ENCODE peak calls at places on chromosomes 16 and 17, in six cellular contexts. One of them, this sample, is unnamed.

GRCh38 chr16:1947369-1947670 is 4.3 kb upstream of the MSRB1 start:
- DNase-seq in CD8-positive, alpha-beta T cell: no peak
- DNase-seq in adrenal gland: no peak
- DNase-seq in fibroblast of lung: no peak
- DNase-seq in uterus: no peak
- DNase-seq in left ventricle myocardium inferior: no peak
- DNase-seq in this sample: no peak

GRCh38 chr17:36674278-36674650 is 72.9 kb downstream of the MRM1 start:
- DNase-seq in CD8-positive, alpha-beta T cell: no peak
- DNase-seq in adrenal gland: no peak
- DNase-seq in fibroblast of lung: no peak
- DNase-seq in uterus: no peak
- DNase-seq in left ventricle myocardium inferior: no peak
- DNase-seq in this sample: no peak

GRCh38 chr17:77889135-77889505 is 69.4 kb upstream of the TNRC6C start:
- DNase-seq in CD8-positive, alpha-beta T cell: no peak
- DNase-seq in adrenal gland: no peak
- DNase-seq in fibroblast of lung: no peak
- DNase-seq in uterus: no peak
- DNase-seq in left ventricle myocardium inferior: no peak
- DNase-seq in this sample: no peak

GRCh38 chr16:75433732-75434413 is 570 bp upstream of the CFDP1 start:
- DNase-seq in CD8-positive, alpha-beta T cell: no peak
- DNase-seq in adrenal gland: peak; percentile 78
- DNase-seq in fibroblast of lung: peak; percentile 95
- DNase-seq in uterus: peak; percentile 69
- DNase-seq in left ventricle myocardium inferior: no peak
- DNase-seq in this sample: peak; percentile 70

GRCh38 chr16:84362410-84362809 is 5.9 kb upstream of the ATP2C2 start:
- DNase-seq in CD8-positive, alpha-beta T cell: no peak
- DNase-seq in adrenal gland: no peak
- DNase-seq in fibroblast of lung: no peak
- DNase-seq in uterus: no peak
- DNase-seq in left ventricle myocardium inferior: no peak
- DNase-seq in this sample: no peak

GRCh38 chr16:82649766-82650165 is 23.0 kb downstream of the CDH13 start:
- DNase-seq in CD8-positive, alpha-beta T cell: no peak
- DNase-seq in adrenal gland: no peak
- DNase-seq in fibroblast of lung: no peak
- DNase-seq in uterus: no peak
- DNase-seq in left ventricle myocardium inferior: no peak
- DNase-seq in this sample: no peak

GRCh38 chr16:87463722-87464690 is 28.8 kb downstream of the ZCCHC14 start:
- DNase-seq in CD8-positive, alpha-beta T cell: no peak
- DNase-seq in adrenal gland: no peak
- DNase-seq in fibroblast of lung: peak; percentile 79
- DNase-seq in uterus: no peak
- DNase-seq in left ventricle myocardium inferior: no peak
- DNase-seq in this sample: no peak

GRCh38 chr17:27322026-27322425 is 28.1 kb downstream of the WSB1 start:
- DNase-seq in CD8-positive, alpha-beta T cell: no peak
- DNase-seq in adrenal gland: peak; percentile 13
- DNase-seq in fibroblast of lung: no peak
- DNase-seq in uterus: no peak
- DNase-seq in left ventricle myocardium inferior: no peak
- DNase-seq in this sample: no peak

GRCh38 chr17:63587770-63588169 is 12.9 kb upstream of the TACO1 start:
- DNase-seq in CD8-positive, alpha-beta T cell: no peak
- DNase-seq in adrenal gland: no peak
- DNase-seq in fibroblast of lung: no peak
- DNase-seq in uterus: no peak
- DNase-seq in left ventricle myocardium inferior: no peak
- DNase-seq in this sample: no peak

GRCh38 chr16:56589141-56590039 is at the start of gene MT3:
- DNase-seq in CD8-positive, alpha-beta T cell: no peak
- DNase-seq in adrenal gland: peak; percentile 58
- DNase-seq in fibroblast of lung: peak; percentile 17
- DNase-seq in uterus: no peak
- DNase-seq in left ventricle myocardium inferior: no peak
- DNase-seq in this sample: no peak
- H3K27me3 ChIP-seq in CD8-positive, alpha-beta T cell: no peaks in the 10 kb centered on the region
- H3K27me3 ChIP-seq in adrenal gland: no peaks in the 10 kb centered on the region
- H3K27me3 ChIP-seq in fibroblast of lung: peaks cover 23% of the 10 kb centered on the region
- H3K27me3 ChIP-seq in uterus: no peaks in the 10 kb centered on the region
- H3K27me3 ChIP-seq in left ventricle myocardium inferior: peaks cover 64% of the 10 kb centered on the region
- H3K27me3 ChIP-seq in this sample: peaks cover 34% of the 10 kb centered on the region

GRCh38 chr17:33500141-33500540 is 207.0 kb upstream of the ASIC2 start:
- DNase-seq in CD8-positive, alpha-beta T cell: no peak
- DNase-seq in adrenal gland: peak; percentile 28
- DNase-seq in fibroblast of lung: no peak
- DNase-seq in uterus: no peak
- DNase-seq in left ventricle myocardium inferior: no peak
- DNase-seq in this sample: no peak

GRCh38 chr17:33501185-33501584 is 208.1 kb upstream of the ASIC2 start:
- DNase-seq in CD8-positive, alpha-beta T cell: no peak
- DNase-seq in adrenal gland: no peak
- DNase-seq in fibroblast of lung: no peak
- DNase-seq in uterus: no peak
- DNase-seq in left ventricle myocardium inferior: no peak
- DNase-seq in this sample: no peak

GRCh38 chr17:33508215-33508614 is 215.1 kb upstream of the ASIC2 start:
- DNase-seq in CD8-positive, alpha-beta T cell: no peak
- DNase-seq in adrenal gland: no peak
- DNase-seq in fibroblast of lung: no peak
- DNase-seq in uterus: no peak
- DNase-seq in left ventricle myocardium inferior: no peak
- DNase-seq in this sample: no peak

GRCh38 chr17:33506889-33507650 is 214.0 kb upstream of the ASIC2 start:
- DNase-seq in CD8-positive, alpha-beta T cell: no peak
- DNase-seq in adrenal gland: peak; percentile 25
- DNase-seq in fibroblast of lung: no peak
- DNase-seq in uterus: peak; percentile 33
- DNase-seq in left ventricle myocardium inferior: no peak
- DNase-seq in this sample: no peak

DNA sequence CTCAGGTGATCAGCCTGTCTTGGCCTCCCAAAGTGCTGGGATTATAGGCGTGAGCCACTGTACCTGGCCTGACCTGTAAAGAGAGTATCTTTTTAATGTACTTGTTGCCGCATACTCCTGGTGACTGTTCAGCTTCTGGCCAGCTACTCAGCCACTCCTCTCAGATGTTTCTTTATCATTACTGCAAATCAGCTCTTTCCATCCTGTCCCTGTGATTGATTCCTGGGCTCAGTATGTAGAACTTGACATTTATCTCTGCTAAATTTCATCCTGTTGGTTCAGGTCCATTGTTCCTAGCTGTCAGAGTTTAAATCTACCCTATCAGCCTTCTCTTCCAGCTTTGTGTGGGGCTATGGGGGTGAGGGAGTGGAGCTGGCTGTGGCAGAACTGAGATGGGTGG is 211.5 kb upstream of the ASIC2 start:
- DNase-seq in CD8-positive, alpha-beta T cell: no peak
- DNase-seq in adrenal gland: no peak
- DNase-seq in fibroblast of lung: no peak
- DNase-seq in uterus: no peak
- DNase-seq in left ventricle myocardium inferior: no peak
- DNase-seq in this sample: no peak
- H3K27me3 ChIP-seq in CD8-positive, alpha-beta T cell: no peaks in the 10 kb centered on the region
- H3K27me3 ChIP-seq in adrenal gland: no peaks in the 10 kb centered on the region
- H3K27me3 ChIP-seq in fibroblast of lung: no peaks in the 10 kb centered on the region
- H3K27me3 ChIP-seq in uterus: no peaks in the 10 kb centered on the region
- H3K27me3 ChIP-seq in left ventricle myocardium inferior: peaks cover 34% of the 10 kb centered on the region
- H3K27me3 ChIP-seq in this sample: no peaks in the 10 kb centered on the region

DNA sequence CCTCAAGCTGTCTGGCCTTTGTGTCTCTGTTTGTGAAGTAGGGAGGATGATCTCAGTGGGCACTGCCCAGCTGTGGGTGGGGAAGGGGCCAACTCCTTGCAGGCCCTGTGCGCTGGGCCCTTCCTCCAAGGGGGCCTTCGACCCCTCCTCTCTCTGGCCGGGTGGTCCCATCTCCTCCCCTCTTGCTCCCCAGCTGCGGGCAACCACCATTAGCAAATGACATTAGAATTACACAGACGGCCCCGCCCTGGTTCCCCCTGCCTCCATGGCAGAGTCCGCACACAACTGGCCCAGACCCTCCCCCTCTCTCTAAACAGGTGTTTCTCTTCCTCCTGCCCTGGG is 2.5 kb upstream of the SLC6A4 start:
- DNase-seq in CD8-positive, alpha-beta T cell: no peak
- DNase-seq in adrenal gland: no peak
- DNase-seq in fibroblast of lung: no peak
- DNase-seq in uterus: no peak
- DNase-seq in left ventricle myocardium inferior: no peak
- DNase-seq in this sample: no peak
- H3K27me3 ChIP-seq in CD8-positive, alpha-beta T cell: peaks cover 8% of the 10 kb centered on the region
- H3K27me3 ChIP-seq in adrenal gland: peaks cover 20% of the 10 kb centered on the region
- H3K27me3 ChIP-seq in fibroblast of lung: peaks cover 39% of the 10 kb centered on the region
- H3K27me3 ChIP-seq in uterus: peaks cover 4% of the 10 kb centered on the region
- H3K27me3 ChIP-seq in left ventricle myocardium inferior: peaks cover 80% of the 10 kb centered on the region
- H3K27me3 ChIP-seq in this sample: peaks cover 28% of the 10 kb centered on the region

DNA sequence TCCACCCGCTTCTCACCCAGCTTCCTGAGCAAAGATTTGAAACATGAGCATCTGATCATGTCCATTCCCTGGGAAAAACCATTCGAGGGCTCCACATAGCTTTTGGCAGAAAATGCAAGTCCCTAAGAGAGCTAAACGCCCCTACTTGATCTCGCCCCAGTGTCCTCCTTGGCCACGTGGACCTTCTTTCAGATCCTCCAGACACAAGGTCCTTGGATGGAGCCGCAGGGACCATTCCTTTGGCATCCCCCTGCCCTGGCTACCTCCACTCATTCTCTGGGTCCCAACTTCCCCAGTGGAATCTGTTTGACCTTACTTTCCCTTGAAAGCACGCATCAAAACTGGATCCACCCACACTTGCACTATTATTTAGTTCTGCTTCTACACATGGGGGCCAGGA is 146.5 kb downstream of the SDK2 start:
- DNase-seq in CD8-positive, alpha-beta T cell: no peak
- DNase-seq in adrenal gland: no peak
- DNase-seq in fibroblast of lung: no peak
- DNase-seq in uterus: no peak
- DNase-seq in left ventricle myocardium inferior: no peak
- DNase-seq in this sample: no peak
- H3K27me3 ChIP-seq in CD8-positive, alpha-beta T cell: no peaks in the 10 kb centered on the region
- H3K27me3 ChIP-seq in adrenal gland: no peaks in the 10 kb centered on the region
- H3K27me3 ChIP-seq in fibroblast of lung: no peaks in the 10 kb centered on the region
- H3K27me3 ChIP-seq in uterus: no peaks in the 10 kb centered on the region
- H3K27me3 ChIP-seq in left ventricle myocardium inferior: peaks cover 53% of the 10 kb centered on the region
- H3K27me3 ChIP-seq in this sample: no peaks in the 10 kb centered on the region

GRCh38 chr17:31488264-31488981 is 96.9 kb downstream of the RAB11FIP4 start:
- DNase-seq in CD8-positive, alpha-beta T cell: no peak
- DNase-seq in adrenal gland: no peak
- DNase-seq in fibroblast of lung: no peak
- DNase-seq in uterus: no peak
- DNase-seq in left ventricle myocardium inferior: no peak
- DNase-seq in this sample: no peak

GRCh38 chr17:31490991-31491793 is 99.7 kb downstream of the RAB11FIP4 start:
- DNase-seq in CD8-positive, alpha-beta T cell: no peak
- DNase-seq in adrenal gland: no peak
- DNase-seq in fibroblast of lung: no peak
- DNase-seq in uterus: no peak
- DNase-seq in left ventricle myocardium inferior: no peak
- DNase-seq in this sample: no peak

GRCh38 chr17:31489295-31490018 is 98.0 kb downstream of the RAB11FIP4 start:
- DNase-seq in CD8-positive, alpha-beta T cell: no peak
- DNase-seq in adrenal gland: no peak
- DNase-seq in fibroblast of lung: no peak
- DNase-seq in uterus: no peak
- DNase-seq in left ventricle myocardium inferior: no peak
- DNase-seq in this sample: no peak

GRCh38 chr17:31488982-31489294 is 97.5 kb downstream of the RAB11FIP4 start:
- DNase-seq in CD8-positive, alpha-beta T cell: no peak
- DNase-seq in adrenal gland: no peak
- DNase-seq in fibroblast of lung: no peak
- DNase-seq in uterus: no peak
- DNase-seq in left ventricle myocardium inferior: no peak
- DNase-seq in this sample: no peak

DNA sequence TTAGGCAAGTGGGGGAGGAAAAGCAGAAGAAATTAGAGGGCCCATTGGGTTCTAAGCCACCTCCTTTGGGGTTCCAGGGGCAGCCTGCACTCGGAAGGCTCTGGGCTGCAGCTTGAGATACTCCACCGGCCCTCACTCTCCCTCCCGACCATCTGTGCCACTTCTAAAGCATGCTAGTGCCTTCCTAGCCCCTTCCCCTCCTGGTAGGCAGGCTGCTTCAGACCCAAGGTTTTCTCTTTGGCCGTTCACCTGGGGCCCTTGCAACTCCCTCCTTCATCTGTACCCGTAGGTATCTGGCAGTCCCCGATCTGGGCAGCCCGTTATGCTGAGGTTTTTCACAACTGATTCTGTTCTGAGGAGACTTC is 98.5 kb downstream of the RAB11FIP4 start:
- DNase-seq in CD8-positive, alpha-beta T cell: no peak
- DNase-seq in adrenal gland: no peak
- DNase-seq in fibroblast of lung: no peak
- DNase-seq in uterus: no peak
- DNase-seq in left ventricle myocardium inferior: no peak
- DNase-seq in this sample: no peak
- H3K27me3 ChIP-seq in CD8-positive, alpha-beta T cell: no peaks in the 10 kb centered on the region
- H3K27me3 ChIP-seq in adrenal gland: no peaks in the 10 kb centered on the region
- H3K27me3 ChIP-seq in fibroblast of lung: peaks cover 51% of the 10 kb centered on the region
- H3K27me3 ChIP-seq in uterus: no peaks in the 10 kb centered on the region
- H3K27me3 ChIP-seq in left ventricle myocardium inferior: peaks cover 55% of the 10 kb centered on the region
- H3K27me3 ChIP-seq in this sample: peaks cover 37% of the 10 kb centered on the region

GRCh38 chr16:49434733-49435132 is 61.1 kb downstream of the C16orf78 start:
- DNase-seq in CD8-positive, alpha-beta T cell: no peak
- DNase-seq in adrenal gland: no peak
- DNase-seq in fibroblast of lung: no peak
- DNase-seq in uterus: no peak
- DNase-seq in left ventricle myocardium inferior: no peak
- DNase-seq in this sample: no peak
- H3K27me3 ChIP-seq in CD8-positive, alpha-beta T cell: no peaks in the 10 kb centered on the region
- H3K27me3 ChIP-seq in adrenal gland: no peaks in the 10 kb centered on the region
- H3K27me3 ChIP-seq in fibroblast of lung: no peaks in the 10 kb centered on the region
- H3K27me3 ChIP-seq in uterus: no peaks in the 10 kb centered on the region
- H3K27me3 ChIP-seq in left ventricle myocardium inferior: peaks cover 38% of the 10 kb centered on the region
- H3K27me3 ChIP-seq in this sample: no peaks in the 10 kb centered on the region

GRCh38 chr17:8067806-8068205 is 19.7 kb downstream of the ALOX12B start:
- DNase-seq in CD8-positive, alpha-beta T cell: no peak
- DNase-seq in adrenal gland: no peak
- DNase-seq in fibroblast of lung: no peak
- DNase-seq in uterus: no peak
- DNase-seq in left ventricle myocardium inferior: no peak
- DNase-seq in this sample: no peak

GRCh38 chr17:8071496-8071895 is 16.0 kb downstream of the ALOX12B start:
- DNase-seq in CD8-positive, alpha-beta T cell: no peak
- DNase-seq in adrenal gland: no peak
- DNase-seq in fibroblast of lung: no peak
- DNase-seq in uterus: no peak
- DNase-seq in left ventricle myocardium inferior: no peak
- DNase-seq in this sample: no peak

GRCh38 chr17:8069587-8069860 is 18.0 kb downstream of the ALOX12B start:
- DNase-seq in CD8-positive, alpha-beta T cell: no peak
- DNase-seq in adrenal gland: no peak
- DNase-seq in fibroblast of lung: no peak
- DNase-seq in uterus: no peak
- DNase-seq in left ventricle myocardium inferior: no peak
- DNase-seq in this sample: no peak

GRCh38 chr17:8066841-8067775 is 20.4 kb downstream of the ALOX12B start:
- DNase-seq in CD8-positive, alpha-beta T cell: no peak
- DNase-seq in adrenal gland: no peak
- DNase-seq in fibroblast of lung: no peak
- DNase-seq in uterus: no peak
- DNase-seq in left ventricle myocardium inferior: no peak
- DNase-seq in this sample: no peak

GRCh38 chr17:8068736-8069586 is 18.6 kb downstream of the ALOX12B start:
- DNase-seq in CD8-positive, alpha-beta T cell: no peak
- DNase-seq in adrenal gland: no peak
- DNase-seq in fibroblast of lung: no peak
- DNase-seq in uterus: no peak
- DNase-seq in left ventricle myocardium inferior: peak; percentile 34
- DNase-seq in this sample: no peak
- H3K27me3 ChIP-seq in CD8-positive, alpha-beta T cell: peaks cover 3% of the 10 kb centered on the region
- H3K27me3 ChIP-seq in adrenal gland: peaks cover 25% of the 10 kb centered on the region
- H3K27me3 ChIP-seq in fibroblast of lung: peaks cover 45% of the 10 kb centered on the region
- H3K27me3 ChIP-seq in uterus: peaks cover 18% of the 10 kb centered on the region
- H3K27me3 ChIP-seq in left ventricle myocardium inferior: peaks cover 80% of the 10 kb centered on the region
- H3K27me3 ChIP-seq in this sample: peaks cover 50% of the 10 kb centered on the region

This sample was measured in BJ.